ENCODE peak calls at places on chromosome 11, in four cellular contexts. I, K, J and B are unnamed samples.

GRCh38 chr11:75386912-75387311 is 12.4 kb upstream of the RPS3 start:
- DNase-seq in I (no peak), K (no peak), J (no peak), B (no peak)

GRCh38 chr11:6695377-6695776 is 12.2 kb upstream of the MRPL17 start:
- DNase-seq in I (no peak), K (no peak), J (no peak), B (peak)

GRCh38 chr11:35419713-35420333 is 465 bp upstream of the SLC1A2 start:
- DNase-seq in I (no peak), K (no peak), J (peak), B (peak)

GRCh38 chr11:10379022-10379421 is 74.1 kb downstream of the ADM start:
- DNase-seq in I (no peak), K (no peak), J (peak), B (peak)

GRCh38 chr11:120124355-120124754 is 13.6 kb downstream of the TRIM29 start:
- DNase-seq in I (no peak), K (no peak), J (no peak), B (no peak)

GRCh38 chr11:3958301-3958700 is 102.8 kb downstream of the STIM1 start:
- DNase-seq in I (no peak), K (no peak), J (no peak), B (no peak)

GRCh38 chr11:64631675-64632074 is 40.7 kb downstream of the SLC22A12 start:
- DNase-seq in I (no peak), K (no peak), J (no peak), B (no peak)

GRCh38 chr11:68929706-68930605 is 26.3 kb downstream of the IGHMBP2 start:
- DNase-seq in I (no peak), K (no peak), J (no peak), B (no peak)

GRCh38 chr11:17771415-17771814 is 36.8 kb downstream of the KCNC1 start:
- DNase-seq in I (no peak), K (no peak), J (no peak), B (no peak)

GRCh38 chr11:63951779-63952536 is 13.2 kb downstream of the NAA40 start:
- DNase-seq in I (no peak), K (no peak), J (no peak), B (peak)

GRCh38 chr11:38766796-38767195 is 2168.8 kb upstream of the RAG2 start:
- DNase-seq in I (no peak), K (no peak), J (no peak), B (no peak)

GRCh38 chr11:11396290-11397042 is 43.4 kb upstream of the CSNK2A3 start:
- DNase-seq in I (no peak), K (no peak), J (no peak), B (peak)

GRCh38 chr11:118929496-118930151 is 3.9 kb upstream of the BCL9L start:
- DNase-seq in I (no peak), K (peak), J (peak), B (peak)

GRCh38 chr11:29005401-29005980 is 897.3 kb downstream of the METTL15 start:
- DNase-seq in I (no peak), K (no peak), J (no peak), B (no peak)

GRCh38 chr11:112320668-112321067 is 60.0 kb upstream of the PLET1 start:
- DNase-seq in I (no peak), K (no peak), J (peak), B (peak)

GRCh38 chr11:92216789-92217188 is 7.8 kb upstream of the FAT3 start:
- DNase-seq in I (no peak), K (no peak), J (no peak), B (no peak)

GRCh38 chr11:68691402-68691784 is 7.0 kb downstream of the GAL start:
- DNase-seq in I (no peak), K (no peak), J (no peak), B (no peak)

GRCh38 chr11:62880803-62881578 is at the start of gene SLC3A2:
- DNase-seq in I (peak), K (peak), J (peak), B (peak)

GRCh38 chr11:34650528-34650927 is 29.6 kb downstream of the EHF start:
- DNase-seq in I (peak), K (peak), J (no peak), B (no peak)

GRCh38 chr11:123235687-123236261 is 40.7 kb upstream of the CLMP start:
- DNase-seq in I (no peak), K (no peak), J (no peak), B (peak)

GRCh38 chr11:40879911-40880310 is 579.5 kb downstream of the LRRC4C start:
- DNase-seq in I (no peak), K (no peak), J (no peak), B (no peak)

GRCh38 chr11:92865352-92865751 is 104.1 kb upstream of the MTNR1B start:
- DNase-seq in I (no peak), K (no peak), J (no peak), B (peak)

GRCh38 chr11:8674859-8675258 is 7.6 kb downstream of the TRIM66 start:
- DNase-seq in I (no peak), K (no peak), J (no peak), B (no peak)

GRCh38 chr11:69516526-69516925 is 35.1 kb downstream of the LINC01488 start:
- DNase-seq in I (no peak), K (no peak), J (no peak), B (no peak)

GRCh38 chr11:128093689-128094088 is 493.7 kb downstream of the ETS1 start:
- DNase-seq in I (no peak), K (no peak), J (no peak), B (no peak)

GRCh38 chr11:75543808-75544207 is 18.1 kb upstream of the GDPD5 start:
- DNase-seq in I (no peak), K (no peak), J (no peak), B (no peak)

GRCh38 chr11:13260196-13260962 is 17.2 kb upstream of the BMAL1 start:
- DNase-seq in I (no peak), K (no peak), J (no peak), B (peak)

GRCh38 chr11:24592342-24592741 is 95.5 kb downstream of the LUZP2 start:
- DNase-seq in I (no peak), K (no peak), J (no peak), B (no peak)

GRCh38 chr11:117443269-117444186 is 115.9 kb downstream of the CEP164 start:
- DNase-seq in I (no peak), K (peak), J (peak), B (peak)

GRCh38 chr11:8777907-8778767 is 95.5 kb downstream of the RPL27A start:
- DNase-seq in I (peak), K (no peak), J (no peak), B (peak)

GRCh38 chr11:111384494-111384893 is 5.4 kb upstream of the POU2AF1 start:
- DNase-seq in I (no peak), K (no peak), J (no peak), B (no peak)

GRCh38 chr11:61841636-61842332 is 13.7 kb downstream of the FADS2 start:
- DNase-seq in I (no peak), K (no peak), J (no peak), B (no peak)

GRCh38 chr11:121636341-121637176 is 183.8 kb upstream of the SORL1-AS1 start:
- DNase-seq in I (no peak), K (no peak), J (no peak), B (no peak)

GRCh38 chr11:93844568-93844967 is 5.8 kb downstream of the VSTM5 start:
- DNase-seq in I (no peak), K (no peak), J (no peak), B (no peak)